ENCODE peak calls at places on chromosome 5, in four cellular contexts. L is C1 segment of cervical spinal cord; D is OCI-LY7; K is stimulated activated CD8-positive, alpha-beta memory T cell treated with anti-CD3 and anti-CD28 coated beads, Interleukin-7, amount 100 ng/mL, for 1 hour. E is an unnamed sample.

GRCh38 chr5:151870820-151871219 is 53.8 kb downstream of the GLRA1 start:
- DNase-seq in K (no peak), L (no peak), D (no peak), E (no peak)

GRCh38 chr5:118371973-118372650 is 616.2 kb downstream of the DTWD2 start:
- DNase-seq in K (no peak), L (no peak), D (no peak), E (no peak)

GRCh38 chr5:179379321-179379890 is 34.1 kb upstream of the ADAMTS2 start:
- DNase-seq in L (no peak), D (no peak), K (no peak), E (no peak)

GRCh38 chr5:78504726-78505431 is 143.7 kb downstream of the LHFPL2 start:
- DNase-seq in K (no peak), D (no peak), L (peak), E (peak)

GRCh38 chr5:78843436-78843835 is 141.7 kb downstream of the ARSB start:
- DNase-seq in L (no peak), K (no peak), D (no peak), E (no peak)

GRCh38 chr5:145110826-145111225 is 724.3 kb downstream of the PRELID2 start:
- DNase-seq in D (no peak), L (no peak), K (no peak), E (no peak)

GRCh38 chr5:110590187-110590586 is 136.3 kb downstream of the TMEM232 start:
- DNase-seq in D (peak), K (no peak), L (no peak), E (no peak)

GRCh38 chr5:16827755-16828154 is 108.3 kb downstream of the MYO10 start:
- DNase-seq in L (no peak), K (no peak), D (no peak), E (no peak)

GRCh38 chr5:172579403-172579990 is 61.6 kb upstream of the NEURL1B start:
- DNase-seq in K (no peak), D (no peak), L (no peak), E (no peak)

GRCh38 chr5:102809033-102809432 is 53.9 kb downstream of the PAM start:
- DNase-seq in K (no peak), L (no peak), D (no peak), E (no peak)

GRCh38 chr5:40842351-40842750 is 1.2 kb downstream of the CARD6 start:
- DNase-seq in D (no peak), K (no peak), L (no peak), E (no peak)

E was measured in posterior cingulate gyrus.